ENCODE peak calls at places on chromosome 2, in seven cellular contexts. Z, N, O, B, H, Y and M are unnamed samples.
A peak's percentile ranks its signal among the peaks of the same experiment; 100 is the strongest.

GRCh38 chr2:99112617-99113016 is 28.9 kb upstream of the C2orf15 start:
- DNase-seq in Z (no peak), N (no peak), O (no peak), B (no peak), H (no peak), Y (no peak), M (no peak)

GRCh38 chr2:241848761-241849615 is 9.7 kb downstream of the PDCD1 start:
- DNase-seq in Z (no peak), N (no peak), O (no peak), B (peak; percentile 36), H (no peak), Y (peak; percentile 9), M (peak; percentile 23)

GRCh38 chr2:98730053-98730850 is 680 bp downstream of the MGAT4A start:
- DNase-seq in Z (no peak), N (peak; percentile 49), O (no peak), B (peak; percentile 78), H (no peak), Y (peak; percentile 27), M (no peak)

GRCh38 chr2:237414056-237414661 is at the start of gene COL6A3:
- DNase-seq in Z (no peak), N (peak; percentile 94), O (peak; percentile 57), B (no peak), H (no peak), Y (peak; percentile 93), M (no peak)

GRCh38 chr2:234029150-234029733 is 21.3 kb upstream of the SPP2 start:
- DNase-seq in Z (no peak), N (no peak), O (peak; percentile 71), B (no peak), H (no peak), Y (no peak), M (no peak)

GRCh38 chr2:74507926-74508520 is 528 bp upstream of the PCGF1 start:
- DNase-seq in Z (peak; percentile 58), N (no peak), O (no peak), B (no peak), H (no peak), Y (no peak), M (peak; percentile 91)

GRCh38 chr2:168186452-168186851 is 60.9 kb downstream of the STK39 start:
- DNase-seq in Z (no peak), N (no peak), O (no peak), B (no peak), H (no peak), Y (no peak), M (no peak)

GRCh38 chr2:65057391-65058052 is 1.3 kb downstream of the CEP68 start:
- DNase-seq in Z (peak; percentile 52), N (no peak), O (peak; percentile 57), B (peak; percentile 69), H (peak; percentile 55), Y (no peak), M (no peak)

GRCh38 chr2:201500534-201500933 is 49.0 kb downstream of the STRADB start:
- DNase-seq in Z (no peak), N (no peak), O (peak; percentile 23), B (no peak), H (peak; percentile 56), Y (no peak), M (no peak)

GRCh38 chr2:223815884-223816570 is 21.4 kb downstream of the AP1S3 start:
- DNase-seq in Z (no peak), N (no peak), O (peak; percentile 90), B (no peak), H (no peak), Y (no peak), M (no peak)

GRCh38 chr2:229800997-229801754 is 86.8 kb upstream of the DNER start:
- DNase-seq in Z (peak; percentile 76), N (peak; percentile 47), O (peak; percentile 27), B (peak; percentile 82), H (peak; percentile 35), Y (peak; percentile 40), M (peak; percentile 66)

GRCh38 chr2:134107402-134107801 is 146.5 kb upstream of the MGAT5 start:
- DNase-seq in Z (peak; percentile 30), N (no peak), O (no peak), B (no peak), H (no peak), Y (no peak), M (no peak)

GRCh38 chr2:37583867-37584266 is 87.6 kb downstream of the CDC42EP3 start:
- DNase-seq in Z (peak; percentile 32), N (no peak), O (peak; percentile 82), B (no peak), H (peak; percentile 36), Y (no peak), M (no peak)

GRCh38 chr2:106030287-106031268 is 163.5 kb downstream of the UXS1 start:
- DNase-seq in Z (peak; percentile 52), N (peak; percentile 67), O (peak; percentile 68), B (no peak), H (no peak), Y (peak; percentile 49), M (no peak)

GRCh38 chr2:128305555-128306080 is 13.1 kb downstream of the HS6ST1 start:
- DNase-seq in Z (peak; percentile 78), N (no peak), O (no peak), B (no peak), H (peak; percentile 80), Y (no peak), M (no peak)

GRCh38 chr2:168192839-168193616 is 54.4 kb downstream of the STK39 start:
- DNase-seq in Z (no peak), N (no peak), O (no peak), B (peak; percentile 62), H (no peak), Y (no peak), M (no peak)

GRCh38 chr2:206462240-206462854 is 19.0 kb downstream of the ADAM23 start:
- DNase-seq in Z (no peak), N (no peak), O (no peak), B (no peak), H (no peak), Y (no peak), M (no peak)

GRCh38 chr2:240426797-240427721 is 8.4 kb upstream of the GPC1 start:
- DNase-seq in Z (peak; percentile 58), N (no peak), O (peak; percentile 62), B (no peak), H (no peak), Y (no peak), M (no peak)

GRCh38 chr2:39408351-39409136 is 28.5 kb downstream of the MAP4K3 start:
- DNase-seq in Z (no peak), N (no peak), O (no peak), B (no peak), H (no peak), Y (no peak), M (no peak)

DNA sequence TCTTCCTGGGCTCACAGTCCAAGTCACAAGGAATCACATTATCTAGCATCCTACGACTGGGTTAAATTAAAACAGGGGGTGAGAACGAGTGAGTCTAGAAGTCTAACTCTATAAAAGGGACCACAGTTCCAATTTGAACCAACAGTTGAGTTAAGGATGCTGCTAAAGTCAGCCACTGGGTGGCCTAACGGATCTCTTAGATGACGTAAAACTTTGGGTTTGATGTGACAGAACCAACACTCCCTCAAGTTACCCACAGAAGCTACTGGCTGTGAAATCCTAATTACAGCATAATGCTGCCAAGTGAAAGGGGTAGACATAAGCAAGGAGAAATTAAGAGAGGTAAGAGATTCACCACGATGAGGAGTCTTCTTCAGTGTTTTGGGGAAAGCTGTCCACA is 32.7 kb upstream of the RUFY4 start:
- DNase-seq in Z (no peak), N (no peak), O (no peak), B (no peak), H (no peak), Y (no peak), M (no peak)
- H3K4me3 ChIP-seq in Z (no peak overlapping the region), N (no peak overlapping the region), O (no peak overlapping the region), B (no peak overlapping the region), H (no peak overlapping the region), Y (no peak overlapping the region), M (no peak overlapping the region)

GRCh38 chr2:59734743-59735142 is 818.7 kb downstream of the BCL11A start:
- DNase-seq in Z (no peak), N (no peak), O (no peak), B (no peak), H (no peak), Y (no peak), M (no peak)

GRCh38 chr2:59741840-59742239 is 811.6 kb downstream of the BCL11A start:
- DNase-seq in Z (no peak), N (no peak), O (no peak), B (no peak), H (no peak), Y (no peak), M (no peak)

GRCh38 chr2:59733970-59734369 is 819.5 kb downstream of the BCL11A start:
- DNase-seq in Z (no peak), N (no peak), O (no peak), B (no peak), H (no peak), Y (no peak), M (no peak)

GRCh38 chr2:59732861-59733603 is 820.4 kb downstream of the BCL11A start:
- DNase-seq in Z (peak; percentile 18), N (no peak), O (no peak), B (no peak), H (no peak), Y (no peak), M (no peak)

GRCh38 chr2:59737313-59737712 is 816.1 kb downstream of the BCL11A start:
- DNase-seq in Z (no peak), N (no peak), O (no peak), B (no peak), H (no peak), Y (no peak), M (no peak)
- H3K4me1 ChIP-seq in Z (no peaks in the 10 kb centered on the region), N (no peaks in the 10 kb centered on the region), O (no peaks in the 10 kb centered on the region), B (no peaks in the 10 kb centered on the region), H (no peaks in the 10 kb centered on the region), Y (no peaks in the 10 kb centered on the region), M (no peaks in the 10 kb centered on the region)

DNA sequence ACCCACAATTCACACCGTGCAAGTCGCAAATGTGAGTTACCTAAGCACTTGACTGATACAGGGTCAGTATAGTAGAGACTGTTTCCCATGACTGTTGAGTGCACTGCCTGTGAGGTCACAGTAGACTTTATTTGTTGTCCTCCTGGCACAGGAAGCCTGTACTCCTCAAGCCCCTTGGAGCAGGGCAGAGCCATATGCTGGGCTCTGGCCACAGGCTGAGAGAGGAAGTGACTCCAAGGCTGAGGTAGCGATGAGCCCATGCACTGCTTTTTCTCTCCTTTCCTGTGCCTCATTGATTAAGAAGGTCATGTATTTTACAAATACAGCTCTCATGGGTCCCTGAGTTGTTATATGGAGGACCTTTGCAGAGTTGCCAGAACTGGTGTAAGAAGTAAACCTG is 287.7 kb downstream of the SRBD1 start:
- DNase-seq in Z (no peak), N (no peak), O (no peak), B (no peak), H (no peak), Y (no peak), M (no peak)
- H3K4me3 ChIP-seq in Z (no peak overlapping the region), N (no peak overlapping the region), O (no peak overlapping the region), B (no peak overlapping the region), H (no peak overlapping the region), Y (no peak overlapping the region), M (no peak overlapping the region)

GRCh38 chr2:217901826-217902225 is 101.0 kb downstream of the TNS1 start:
- DNase-seq in Z (no peak), N (peak; percentile 88), O (peak; percentile 83), B (no peak), H (no peak), Y (peak; percentile 64), M (no peak)

GRCh38 chr2:217901400-217901799 is 101.4 kb downstream of the TNS1 start:
- DNase-seq in Z (no peak), N (no peak), O (no peak), B (no peak), H (no peak), Y (no peak), M (no peak)

GRCh38 chr2:217899231-217900009 is 103.4 kb downstream of the TNS1 start:
- DNase-seq in Z (peak; percentile 51), N (peak; percentile 89), O (peak; percentile 80), B (no peak), H (peak; percentile 76), Y (peak; percentile 73), M (peak; percentile 59)

GRCh38 chr2:217900010-217900779 is 102.6 kb downstream of the TNS1 start:
- DNase-seq in Z (no peak), N (no peak), O (no peak), B (no peak), H (no peak), Y (no peak), M (no peak)

GRCh38 chr2:217900780-217901360 is 101.9 kb downstream of the TNS1 start:
- DNase-seq in Z (no peak), N (no peak), O (no peak), B (no peak), H (no peak), Y (no peak), M (no peak)
- H3K4me1 ChIP-seq in Z (peaks cover 8% of the 10 kb centered on the region), N (peaks cover 18% of the 10 kb centered on the region), O (peaks cover 56% of the 10 kb centered on the region), B (no peaks in the 10 kb centered on the region), H (peaks cover 26% of the 10 kb centered on the region), Y (peaks cover 63% of the 10 kb centered on the region), M (peaks cover 3% of the 10 kb centered on the region)